ENCODE peak calls at places on chromosomes 7 and 10, in five cellular contexts. S is suprapubic skin, O is dorsolateral prefrontal cortex, W is sigmoid colon, R is nephron progenitor cell. L is an unnamed sample.

GRCh38 chr10:94115725-94116124 is 122.0 kb downstream of the PLCE1 start:
- DNase-seq in W (no peak), S (no peak), R (no peak), O (no peak), L (no peak)

GRCh38 chr7:148773344-148773743 is 74.6 kb downstream of the CUL1 start:
- DNase-seq in O (no peak), S (no peak), R (peak), W (no peak), L (peak)

GRCh38 chr10:110013615-110014293 is 6.0 kb downstream of the ADD3 start:
- DNase-seq in S (no peak), O (no peak), W (no peak), R (no peak), L (no peak)

GRCh38 chr10:96856317-96856716 is 24.2 kb downstream of the LCOR start:
- DNase-seq in W (no peak), R (no peak), O (no peak), S (no peak), L (no peak)

GRCh38 chr7:20598479-20599419 is 16.7 kb upstream of the ABCB5 start:
- DNase-seq in S (no peak), R (peak), W (no peak), O (no peak), L (peak)

GRCh38 chr7:155568335-155568660 is 21.9 kb upstream of the CNPY1 start:
- DNase-seq in S (no peak), R (no peak), O (no peak), W (no peak), L (no peak)

GRCh38 chr7:17466201-17466600 is 167.7 kb downstream of the AHR start:
- DNase-seq in S (no peak), W (no peak), R (no peak), O (no peak), L (no peak)

GRCh38 chr7:55066479-55066878 is 47.7 kb downstream of the EGFR start:
- DNase-seq in R (no peak), W (no peak), O (no peak), S (no peak), L (no peak)

GRCh38 chr7:111516612-111517011 is 45.7 kb downstream of the IMMP2L start:
- DNase-seq in W (no peak), O (no peak), R (no peak), S (no peak), L (no peak)

GRCh38 chr10:44380829-44381600 is 3.9 kb downstream of the CXCL12 start:
- DNase-seq in R (no peak), O (no peak), S (peak), W (peak), L (no peak)

GRCh38 chr7:150322833-150323681 is at the start of the genes ACTR3C and LRRC61:
- DNase-seq in O (no peak), W (no peak), S (no peak), R (no peak), L (peak)

GRCh38 chr10:26507441-26507840 is 69.3 kb downstream of the APBB1IP start:
- DNase-seq in R (no peak), S (no peak), W (no peak), O (no peak), L (no peak)

GRCh38 chr10:27752673-27753237 is 7.1 kb upstream of the MKX start:
- DNase-seq in S (no peak), W (no peak), O (no peak), R (no peak), L (no peak)

GRCh38 chr10:107650939-107651338 is 486.4 kb upstream of the SORCS1 start:
- DNase-seq in R (no peak), S (no peak), O (no peak), W (no peak), L (no peak)

GRCh38 chr10:95241533-95241932 is 47.5 kb downstream of the ACSM6 start:
- DNase-seq in R (no peak), W (no peak), S (no peak), O (no peak), L (no peak)

GRCh38 chr7:113730309-113730955 is 188.4 kb downstream of the PPP1R3A start:
- DNase-seq in R (no peak), O (no peak), W (no peak), S (no peak), L (no peak)

GRCh38 chr10:121322776-121323175 is 275.5 kb downstream of the FGFR2 start:
- DNase-seq in W (no peak), R (no peak), S (no peak), O (no peak), L (no peak)

GRCh38 chr10:88497878-88498277 is 85.2 kb downstream of the RNLS start:
- DNase-seq in W (no peak), S (no peak), R (no peak), O (no peak), L (no peak)

GRCh38 chr7:77455334-77455733 is 39.2 kb upstream of the GSAP start:
- DNase-seq in O (peak), R (no peak), S (no peak), W (no peak), L (no peak)

GRCh38 chr10:88835095-88835909 is 16.3 kb downstream of the ANKRD22 start:
- DNase-seq in W (peak), R (peak), S (peak), O (peak), L (peak)

GRCh38 chr7:133534816-133535215 is 281.9 kb downstream of the EXOC4 start:
- DNase-seq in W (no peak), R (no peak), O (no peak), S (no peak), L (no peak)

DNA sequence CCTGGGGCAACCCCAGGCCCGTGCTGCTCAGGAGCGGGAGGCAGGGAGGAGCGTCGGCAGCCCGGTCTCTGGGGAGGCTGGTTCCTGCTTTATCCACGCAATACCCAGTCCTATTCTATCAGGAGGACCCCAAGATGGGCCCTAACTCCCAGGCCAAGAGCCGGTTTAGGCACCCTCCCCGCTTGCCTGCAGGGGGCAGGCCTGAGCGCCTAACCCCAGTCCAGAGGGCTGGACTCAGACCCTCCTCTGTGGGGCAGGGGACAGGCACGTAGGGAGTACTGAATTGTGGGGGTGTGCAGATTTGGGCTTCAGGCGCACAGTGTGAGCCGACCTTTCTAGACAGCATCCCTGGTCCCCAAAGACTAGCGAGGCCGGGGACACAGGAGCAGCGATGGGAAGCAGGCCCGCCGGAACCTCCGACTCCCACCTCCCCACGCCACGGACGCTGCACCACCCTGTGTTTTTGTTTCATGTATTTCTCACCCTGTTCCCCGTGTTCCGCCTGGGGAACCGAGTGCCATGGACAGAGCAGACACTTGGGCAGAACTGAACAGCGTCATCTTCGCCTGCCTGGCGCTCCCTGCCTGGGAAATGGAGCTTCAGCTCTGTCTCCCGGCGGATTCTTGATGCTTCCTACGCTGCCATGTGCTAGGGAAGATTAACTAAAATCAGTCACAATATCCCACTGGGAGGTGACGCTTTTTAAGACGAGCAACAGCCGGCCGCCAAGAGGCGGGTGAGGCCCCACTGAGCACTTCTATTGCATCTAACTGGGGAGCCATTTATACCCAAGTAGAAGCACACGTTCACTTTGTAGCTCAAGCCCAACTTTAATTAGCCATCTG is 5.3 kb downstream of the NUDT1 start:
- DNase-seq in S (no peak), O (no peak), R (peak), W (no peak), L (peak)
- TF ChIP-seq CTCF in S (no peak), O (peak), R (peak), W (no peak), L (peak)

GRCh38 chr10:60869916-60870728 is 73.9 kb downstream of the RHOBTB1 start:
- DNase-seq in O (no peak), R (no peak), W (no peak), S (no peak), L (no peak)
- TF ChIP-seq CTCF in O (peak), R (no peak), W (no peak), S (no peak), L (no peak)

GRCh38 chr10:68231106-68231901 is 609 bp downstream of the ATOH7 start:
- DNase-seq in S (no peak), O (peak), W (peak), R (peak), L (peak)
- TF ChIP-seq CTCF in S (no peak), O (peak), W (no peak), R (no peak), L (peak)

GRCh38 chr7:665751-666453 is 60.6 kb upstream of the DNAAF5 start:
- DNase-seq in O (peak), W (peak), S (no peak), R (no peak), L (no peak)
- TF ChIP-seq CTCF in O (peak), W (no peak), S (no peak), R (no peak), L (no peak)

DNA sequence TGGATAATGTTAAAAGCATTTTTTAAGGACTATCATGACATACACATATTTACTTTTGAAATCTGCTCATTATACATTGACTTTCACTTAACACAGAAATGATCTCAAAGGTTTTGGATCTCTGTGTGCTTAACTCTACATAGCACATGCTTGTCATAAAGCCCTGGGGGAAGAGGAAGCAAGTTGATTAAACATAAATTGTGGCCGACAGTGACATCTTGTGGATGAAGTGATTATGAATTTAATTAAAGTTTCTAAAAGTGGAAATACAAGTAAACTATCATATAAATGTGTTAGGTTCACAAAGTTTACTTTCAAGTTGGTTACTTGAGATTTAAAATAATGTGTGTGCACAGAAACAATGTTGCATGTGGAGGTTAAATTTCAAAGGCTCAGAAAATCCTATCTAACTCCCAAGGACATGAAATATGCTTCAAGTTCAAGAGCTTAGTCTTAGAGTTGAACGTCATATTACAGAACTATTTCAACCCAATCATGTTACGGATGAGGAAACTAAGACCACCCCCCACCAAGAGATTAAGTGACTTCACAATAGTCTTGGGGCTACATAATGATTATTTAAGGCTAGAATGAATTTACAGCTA is 1247.8 kb downstream of the GATA3 start:
- DNase-seq in O (no peak), W (no peak), S (no peak), R (no peak), L (peak)
- TF ChIP-seq CTCF in O (peak), W (no peak), S (peak), R (peak), L (peak)

GRCh38 chr7:79272066-79272669 is 181.3 kb downstream of the MAGI2 start:
- DNase-seq in S (no peak), W (no peak), O (no peak), R (no peak), L (peak)
- TF ChIP-seq CTCF in S (no peak), W (no peak), O (peak), R (peak), L (peak)

DNA sequence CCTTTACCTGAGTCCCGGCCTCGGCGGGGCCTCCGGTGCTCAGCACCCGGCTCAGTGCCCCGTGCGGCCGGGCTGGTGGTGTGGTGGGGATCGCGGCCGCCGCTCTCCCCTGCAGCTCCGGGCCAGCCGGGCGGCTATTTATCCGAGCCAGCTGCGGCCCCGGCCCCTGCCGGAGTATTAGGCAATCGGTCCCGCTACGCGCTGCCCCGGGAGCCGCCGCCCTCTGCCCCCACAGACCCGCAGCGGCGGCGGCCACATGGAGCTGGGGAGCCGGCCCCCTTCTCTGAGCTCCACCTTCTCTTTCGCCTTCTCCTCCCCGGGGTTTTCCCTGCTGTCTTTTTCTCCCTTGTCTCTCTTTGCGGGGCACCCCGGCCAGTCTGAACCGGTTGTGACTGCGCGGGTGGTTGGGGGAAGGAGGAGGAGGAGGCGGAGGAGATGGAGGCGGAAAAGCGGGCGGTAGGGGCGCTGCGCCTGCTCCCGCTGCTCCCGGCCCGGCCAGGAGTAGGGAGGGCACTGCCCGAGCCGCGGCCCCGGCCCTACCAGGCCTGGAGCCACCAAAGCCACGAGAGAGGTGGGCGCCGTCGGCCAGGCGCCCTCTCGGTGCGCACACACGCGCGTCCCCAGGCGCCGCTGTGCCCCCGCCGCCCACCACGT is at the start of gene SLC16A9:
- DNase-seq in R (peak), O (peak), W (peak), S (no peak), L (peak)
- TF ChIP-seq CTCF in R (peak), O (no peak), W (no peak), S (no peak), L (peak)

DNA sequence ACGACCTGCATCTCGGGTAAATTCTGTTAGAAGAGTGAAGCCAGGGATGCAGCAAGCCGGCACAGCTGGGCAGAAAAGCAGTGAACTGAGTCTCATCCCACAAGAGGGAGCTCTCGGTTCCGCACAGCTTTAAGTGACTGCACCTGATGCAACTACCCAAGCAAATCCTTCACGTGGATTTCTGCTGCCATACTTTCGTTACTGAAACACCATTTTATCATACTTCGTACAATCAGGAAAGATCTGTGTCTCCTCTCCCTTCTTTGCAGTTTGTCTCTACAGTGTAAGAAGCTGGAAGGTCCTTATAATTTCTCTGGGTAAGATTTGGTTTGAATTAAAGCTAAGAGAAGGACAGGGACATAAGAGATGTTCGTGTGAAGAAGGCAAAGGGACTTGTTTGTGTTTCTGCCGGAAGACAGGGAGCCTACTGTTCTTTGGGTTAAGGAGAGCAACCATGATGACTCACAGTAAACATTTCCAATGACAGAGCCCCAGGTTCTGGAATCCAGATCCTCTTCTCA is 427.0 kb downstream of the GPAM start:
- DNase-seq in W (peak), R (peak), O (no peak), S (no peak), L (no peak)
- TF ChIP-seq CTCF in W (peak), R (peak), O (peak), S (peak), L (peak)

GRCh38 chr7:124662937-124663336 is 102.7 kb downstream of the GPR37 start:
- DNase-seq in O (no peak), W (no peak), S (no peak), R (no peak), L (no peak)
- TF ChIP-seq CTCF in O (peak), W (no peak), S (no peak), R (no peak), L (no peak)

L was measured in GM13977.